ENCODE peak calls at places on chromosomes 5 and 9, in four cellular contexts. One of them, this sample, is unnamed.

GRCh38 chr9:99211746-99212145 is 10.0 kb downstream of the ALG2 start:
- DNase-seq in CD4-positive, alpha-beta memory T cell: no peak
- DNase-seq in NCI-H774: no peak
- DNase-seq in activated naive CD4-positive, alpha-beta T cell: no peak
- DNase-seq in this sample: no peak

GRCh38 chr9:133147412-133148271 is 16.1 kb downstream of the GBGT1 start:
- DNase-seq in activated naive CD4-positive, alpha-beta T cell: peak
- DNase-seq in CD4-positive, alpha-beta memory T cell: peak
- DNase-seq in NCI-H774: peak
- DNase-seq in this sample: peak

GRCh38 chr9:121242219-121242954 is 25.6 kb upstream of the GSN start:
- DNase-seq in activated naive CD4-positive, alpha-beta T cell: no peak
- DNase-seq in NCI-H774: no peak
- DNase-seq in CD4-positive, alpha-beta memory T cell: no peak
- DNase-seq in this sample: no peak

GRCh38 chr9:9257999-9258398 is 1354.8 kb downstream of the PTPRD start:
- DNase-seq in NCI-H774: peak
- DNase-seq in activated naive CD4-positive, alpha-beta T cell: no peak
- DNase-seq in CD4-positive, alpha-beta memory T cell: no peak
- DNase-seq in this sample: peak

GRCh38 chr5:177023247-177023703 is 779 bp downstream of the ZNF346 start:
- DNase-seq in CD4-positive, alpha-beta memory T cell: peak
- DNase-seq in activated naive CD4-positive, alpha-beta T cell: no peak
- DNase-seq in NCI-H774: no peak
- DNase-seq in this sample: no peak

GRCh38 chr5:134438268-134438622 is 26.6 kb upstream of the CDKN2AIPNL start:
- DNase-seq in NCI-H774: no peak
- DNase-seq in CD4-positive, alpha-beta memory T cell: no peak
- DNase-seq in activated naive CD4-positive, alpha-beta T cell: no peak
- DNase-seq in this sample: no peak

GRCh38 chr5:176739461-176740051 is 70.8 kb upstream of the UNC5A start:
- DNase-seq in activated naive CD4-positive, alpha-beta T cell: no peak
- DNase-seq in NCI-H774: no peak
- DNase-seq in CD4-positive, alpha-beta memory T cell: no peak
- DNase-seq in this sample: no peak

GRCh38 chr9:121267689-121268597 is at the start of gene GSN:
- DNase-seq in NCI-H774: peak
- DNase-seq in CD4-positive, alpha-beta memory T cell: peak
- DNase-seq in activated naive CD4-positive, alpha-beta T cell: peak
- DNase-seq in this sample: peak

GRCh38 chr5:1007221-1007680 is 1.4 kb upstream of the NKD2 start:
- DNase-seq in NCI-H774: no peak
- DNase-seq in activated naive CD4-positive, alpha-beta T cell: no peak
- DNase-seq in CD4-positive, alpha-beta memory T cell: no peak
- DNase-seq in this sample: no peak

GRCh38 chr5:171308453-171309275 is at the start of gene TLX3:
- DNase-seq in NCI-H774: no peak
- DNase-seq in CD4-positive, alpha-beta memory T cell: no peak
- DNase-seq in activated naive CD4-positive, alpha-beta T cell: no peak
- DNase-seq in this sample: no peak

GRCh38 chr9:98002808-98003207 is 19.7 kb downstream of the ANP32B start:
- DNase-seq in NCI-H774: no peak
- DNase-seq in activated naive CD4-positive, alpha-beta T cell: no peak
- DNase-seq in CD4-positive, alpha-beta memory T cell: no peak
- DNase-seq in this sample: no peak

GRCh38 chr5:80308526-80308925 is 11.3 kb upstream of the SPZ1 start:
- DNase-seq in activated naive CD4-positive, alpha-beta T cell: no peak
- DNase-seq in NCI-H774: no peak
- DNase-seq in CD4-positive, alpha-beta memory T cell: no peak
- DNase-seq in this sample: no peak

GRCh38 chr9:70411141-70411929 is 3.1 kb downstream of the KLF9 start:
- DNase-seq in NCI-H774: no peak
- DNase-seq in CD4-positive, alpha-beta memory T cell: peak
- DNase-seq in activated naive CD4-positive, alpha-beta T cell: no peak
- DNase-seq in this sample: no peak

GRCh38 chr9:132768932-132769894 is 98.9 kb downstream of the GTF3C4 start:
- DNase-seq in CD4-positive, alpha-beta memory T cell: peak
- DNase-seq in activated naive CD4-positive, alpha-beta T cell: peak
- DNase-seq in NCI-H774: peak
- DNase-seq in this sample: peak

GRCh38 chr9:78575791-78576190 is 278.9 kb downstream of the PSAT1 start:
- DNase-seq in activated naive CD4-positive, alpha-beta T cell: no peak
- DNase-seq in NCI-H774: no peak
- DNase-seq in CD4-positive, alpha-beta memory T cell: no peak
- DNase-seq in this sample: no peak

GRCh38 chr5:141567513-141568117 is 51.2 kb downstream of the DIAPH1 start:
- DNase-seq in NCI-H774: no peak
- DNase-seq in activated naive CD4-positive, alpha-beta T cell: no peak
- DNase-seq in CD4-positive, alpha-beta memory T cell: peak
- DNase-seq in this sample: peak

GRCh38 chr9:111928342-111928720 is 31.7 kb downstream of the UGCG start:
- DNase-seq in NCI-H774: no peak
- DNase-seq in CD4-positive, alpha-beta memory T cell: no peak
- DNase-seq in activated naive CD4-positive, alpha-beta T cell: no peak
- DNase-seq in this sample: no peak